ENCODE peak calls at places on chromosomes 5 and 9, in five cellular contexts. G is ecto neural progenitor cell, R is HuH-7.5, H is RPMI7951, P is AG08396. N is an unnamed sample.

GRCh38 chr5:115423541-115423940 is 121.0 kb downstream of the FEM1C start:
- DNase-seq in H (peak; percentile 68), R (no peak), P (no peak), G (no peak), N (no peak)

GRCh38 chr5:31187591-31187990 is 5.9 kb upstream of the CDH6 start:
- DNase-seq in G (no peak), H (no peak), R (no peak), P (no peak), N (no peak)

GRCh38 chr9:75615284-75615683 is 275.2 kb upstream of the PCSK5 start:
- DNase-seq in H (no peak), G (no peak), P (no peak), R (no peak), N (no peak)

GRCh38 chr9:94086468-94086867 is 2.2 kb downstream of the PTPDC1 start:
- DNase-seq in H (peak; percentile 42), R (no peak), G (no peak), P (peak; percentile 44), N (peak; percentile 59)

GRCh38 chr5:34660444-34660843 is 4.3 kb downstream of the RAI14 start:
- DNase-seq in G (no peak), R (no peak), P (peak; percentile 71), H (peak; percentile 47), N (peak; percentile 88)

GRCh38 chr5:174491265-174491664 is 233.1 kb upstream of the MSX2 start:
- DNase-seq in H (no peak), R (no peak), P (no peak), G (no peak), N (no peak)

GRCh38 chr9:7542648-7543165 is 256.9 kb downstream of the DMAC1 start:
- DNase-seq in R (no peak), H (no peak), P (no peak), G (no peak), N (no peak)

GRCh38 chr5:72314571-72315172 is 5.4 kb downstream of the MRPS27 start:
- DNase-seq in P (peak; percentile 36), H (peak; percentile 41), R (peak; percentile 13), G (no peak), N (peak; percentile 31)

GRCh38 chr9:84670106-84670800 is 724 bp downstream of the NTRK2 start:
- DNase-seq in P (peak; percentile 16), R (no peak), G (peak; percentile 75), H (no peak), N (no peak)

GRCh38 chr5:859391-859790 is 8.6 kb upstream of the ZDHHC11 start:
- DNase-seq in R (no peak), H (no peak), G (no peak), P (no peak), N (no peak)

GRCh38 chr5:58077966-58078365 is 381.9 kb downstream of the PLK2 start:
- DNase-seq in R (no peak), H (no peak), G (no peak), P (no peak), N (no peak)

GRCh38 chr9:81885586-81885985 is 42.6 kb upstream of the SPATA31D4 start:
- DNase-seq in P (no peak), H (no peak), G (no peak), R (no peak), N (no peak)

GRCh38 chr5:64347308-64347707 is 158.5 kb upstream of the RGS7BP start:
- DNase-seq in G (no peak), R (no peak), H (no peak), P (no peak), N (no peak)

GRCh38 chr9:71812385-71812784 is 44.1 kb upstream of the CEMIP2 start:
- DNase-seq in G (no peak), H (no peak), P (no peak), R (no peak), N (no peak)

GRCh38 chr5:97979740-97980139 is 793.7 kb upstream of the RGMB start:
- DNase-seq in H (no peak), G (no peak), R (no peak), P (peak; percentile 9), N (no peak)